ENCODE peak calls at places on chromosomes 1 and 21, in nine cellular contexts. One of them, this sample, is unnamed. For H3K27me3, the result is how much of the 10 kb centered on the place peaks cover.

GRCh38 chr1:54774820-54775498 is 10.6 kb upstream of the PARS2 start:
- DNase-seq in IMR-90: peak
- DNase-seq in HCT116: peak
- DNase-seq in GM23248: peak
- DNase-seq in mammary epithelial cell: no peak
- DNase-seq in neural progenitor cell: peak
- DNase-seq in GM23338: peak
- DNase-seq in MM.1S: peak
- DNase-seq in fibroblast of lung: peak
- DNase-seq in this sample: no peak

GRCh38 chr1:48228156-48228555 is 5.6 kb downstream of the SLC5A9 start:
- DNase-seq in GM23248: peak
- DNase-seq in mammary epithelial cell: no peak
- DNase-seq in HCT116: no peak
- DNase-seq in neural progenitor cell: peak
- DNase-seq in IMR-90: no peak
- DNase-seq in GM23338: peak
- DNase-seq in fibroblast of lung: no peak
- DNase-seq in MM.1S: no peak
- DNase-seq in this sample: no peak

GRCh38 chr1:211343607-211344334 is 17.1 kb downstream of the TRAF5 start:
- DNase-seq in fibroblast of lung: peak
- DNase-seq in GM23248: peak
- DNase-seq in MM.1S: no peak
- DNase-seq in IMR-90: peak
- DNase-seq in mammary epithelial cell: no peak
- DNase-seq in HCT116: no peak
- DNase-seq in GM23338: no peak
- DNase-seq in neural progenitor cell: no peak
- DNase-seq in this sample: no peak

GRCh38 chr1:41695118-41695517 is 210.6 kb upstream of the EDN2 start:
- DNase-seq in HCT116: no peak
- DNase-seq in mammary epithelial cell: no peak
- DNase-seq in GM23248: peak
- DNase-seq in GM23338: no peak
- DNase-seq in MM.1S: no peak
- DNase-seq in IMR-90: no peak
- DNase-seq in fibroblast of lung: no peak
- DNase-seq in neural progenitor cell: no peak
- DNase-seq in this sample: no peak

GRCh38 chr1:6460349-6461236 is 5.4 kb downstream of the TNFRSF25 start:
- DNase-seq in neural progenitor cell: no peak
- DNase-seq in GM23248: no peak
- DNase-seq in IMR-90: no peak
- DNase-seq in MM.1S: no peak
- DNase-seq in mammary epithelial cell: no peak
- DNase-seq in GM23338: no peak
- DNase-seq in HCT116: no peak
- DNase-seq in fibroblast of lung: no peak
- DNase-seq in this sample: no peak

GRCh38 chr1:87314101-87314500 is 14.6 kb upstream of the LMO4 start:
- DNase-seq in MM.1S: no peak
- DNase-seq in mammary epithelial cell: no peak
- DNase-seq in fibroblast of lung: no peak
- DNase-seq in HCT116: no peak
- DNase-seq in GM23338: no peak
- DNase-seq in neural progenitor cell: no peak
- DNase-seq in IMR-90: no peak
- DNase-seq in GM23248: no peak
- DNase-seq in this sample: no peak

GRCh38 chr21:43864806-43865470 is at the start of gene AGPAT3:
- DNase-seq in HCT116: no peak
- DNase-seq in IMR-90: no peak
- DNase-seq in mammary epithelial cell: no peak
- DNase-seq in GM23248: peak
- DNase-seq in fibroblast of lung: peak
- DNase-seq in neural progenitor cell: peak
- DNase-seq in GM23338: peak
- DNase-seq in MM.1S: peak
- DNase-seq in this sample: no peak

GRCh38 chr1:203408485-203409229 is 57.7 kb upstream of the FMOD start:
- DNase-seq in mammary epithelial cell: peak
- DNase-seq in IMR-90: peak
- DNase-seq in GM23338: no peak
- DNase-seq in fibroblast of lung: peak
- DNase-seq in MM.1S: no peak
- DNase-seq in HCT116: no peak
- DNase-seq in GM23248: peak
- DNase-seq in neural progenitor cell: no peak
- DNase-seq in this sample: no peak

GRCh38 chr1:18768086-18768485 is 91.4 kb downstream of the TAS1R2 start:
- DNase-seq in fibroblast of lung: no peak
- DNase-seq in mammary epithelial cell: no peak
- DNase-seq in IMR-90: no peak
- DNase-seq in neural progenitor cell: no peak
- DNase-seq in MM.1S: no peak
- DNase-seq in GM23338: no peak
- DNase-seq in GM23248: no peak
- DNase-seq in HCT116: no peak
- DNase-seq in this sample: no peak

GRCh38 chr1:12173631-12174121 is 6.9 kb downstream of the TNFRSF1B start:
- DNase-seq in GM23338: no peak
- DNase-seq in GM23248: no peak
- DNase-seq in MM.1S: no peak
- DNase-seq in neural progenitor cell: no peak
- DNase-seq in IMR-90: peak
- DNase-seq in HCT116: no peak
- DNase-seq in mammary epithelial cell: no peak
- DNase-seq in fibroblast of lung: no peak
- DNase-seq in this sample: no peak
- H3K27me3 ChIP-seq in GM23338: under half
- H3K27me3 ChIP-seq in GM23248: under half
- H3K27me3 ChIP-seq in MM.1S: under half
- H3K27me3 ChIP-seq in neural progenitor cell: under half
- H3K27me3 ChIP-seq in IMR-90: under half
- H3K27me3 ChIP-seq in HCT116: under half
- H3K27me3 ChIP-seq in mammary epithelial cell: under half
- H3K27me3 ChIP-seq in fibroblast of lung: under half
- H3K27me3 ChIP-seq in this sample: under half

DNA sequence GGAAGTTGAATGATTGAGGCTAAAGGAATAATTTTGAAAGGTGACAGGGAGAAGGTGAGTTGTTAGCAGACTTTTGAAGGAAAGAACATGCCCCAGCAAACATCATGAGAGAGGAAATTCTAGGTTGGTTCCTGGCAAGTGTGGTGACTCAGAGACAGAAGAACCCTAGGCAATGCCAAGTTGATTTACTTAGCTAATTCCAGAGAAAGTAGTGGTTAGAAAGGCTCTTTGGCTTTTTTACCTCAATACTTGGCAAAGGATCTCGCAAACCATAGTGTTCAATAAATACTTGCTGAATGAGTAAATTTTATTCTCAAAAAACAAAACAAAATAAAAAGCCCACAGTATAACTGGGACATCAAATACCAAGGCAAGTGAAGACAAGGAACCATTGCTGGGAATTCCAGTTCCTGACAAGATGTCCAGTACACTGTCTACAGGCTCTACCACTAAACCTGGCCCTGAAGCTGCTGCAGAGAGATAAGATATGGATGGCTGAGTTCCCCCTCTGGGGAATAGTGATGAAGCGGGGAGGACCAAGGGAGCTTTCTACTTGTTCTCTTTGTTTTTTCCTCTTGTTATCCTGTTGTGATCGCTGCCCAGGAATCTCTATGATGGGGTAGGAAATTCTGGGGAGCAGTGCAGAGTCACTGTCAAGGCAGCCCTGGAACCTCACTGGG is 48.2 kb downstream of the IL12RB2 start:
- DNase-seq in mammary epithelial cell: peak
- DNase-seq in neural progenitor cell: no peak
- DNase-seq in fibroblast of lung: peak
- DNase-seq in IMR-90: peak
- DNase-seq in HCT116: no peak
- DNase-seq in GM23248: peak
- DNase-seq in GM23338: no peak
- DNase-seq in MM.1S: no peak
- DNase-seq in this sample: peak
- H3K4me2 ChIP-seq in mammary epithelial cell: peak
- H3K4me2 ChIP-seq in neural progenitor cell: no peak
- H3K4me2 ChIP-seq in fibroblast of lung: no peak
- H3K4me2 ChIP-seq in IMR-90: no peak
- H3K4me2 ChIP-seq in HCT116: no peak
- H3K4me2 ChIP-seq in GM23248: peak
- H3K4me2 ChIP-seq in GM23338: no peak
- H3K4me2 ChIP-seq in MM.1S: no peak
- H3K4me2 ChIP-seq in this sample: peak

DNA sequence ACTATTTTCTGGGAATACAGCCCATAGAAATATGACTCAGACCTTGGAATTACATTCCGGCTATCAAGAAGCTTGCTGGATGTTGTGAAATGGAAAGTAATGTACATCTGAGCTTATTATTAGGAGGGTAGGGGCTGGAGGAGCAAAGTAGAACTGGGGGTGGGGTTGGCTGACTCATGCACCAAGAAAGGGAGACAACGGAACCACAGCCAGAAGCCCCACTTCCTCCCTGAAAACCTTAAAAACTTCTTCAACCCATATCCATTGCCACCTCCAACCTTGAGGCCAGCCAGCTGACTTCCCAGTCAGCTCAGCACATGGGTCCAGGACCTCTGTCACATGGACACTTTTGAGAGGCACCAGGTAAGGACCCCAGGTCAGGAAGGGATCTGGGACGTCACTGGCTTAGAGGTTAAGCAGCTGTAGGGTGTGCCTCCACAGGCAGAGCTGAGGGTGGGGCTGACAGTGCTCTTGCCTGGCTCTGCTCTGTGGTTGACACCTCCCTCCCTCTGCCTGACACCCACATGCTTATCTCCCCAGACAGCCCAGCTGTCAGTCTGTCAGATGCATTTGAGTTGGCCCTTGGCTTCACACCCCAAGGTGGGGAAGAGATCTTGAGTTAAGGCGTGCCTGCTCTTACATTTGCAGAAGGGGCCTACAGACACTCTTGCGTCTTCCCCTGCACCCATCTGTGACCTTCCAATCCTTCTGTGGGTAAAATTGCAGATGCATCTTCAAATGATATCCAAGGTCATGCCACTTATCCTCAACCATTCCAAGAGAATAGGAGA is 5.7 kb upstream of the ZNF683 start:
- DNase-seq in HCT116: no peak
- DNase-seq in fibroblast of lung: peak
- DNase-seq in GM23248: peak
- DNase-seq in mammary epithelial cell: peak
- DNase-seq in neural progenitor cell: no peak
- DNase-seq in MM.1S: peak
- DNase-seq in IMR-90: peak
- DNase-seq in GM23338: no peak
- DNase-seq in this sample: peak
- H3K27ac ChIP-seq in HCT116: peak
- H3K27ac ChIP-seq in fibroblast of lung: peak
- H3K27ac ChIP-seq in GM23248: peak
- H3K27ac ChIP-seq in mammary epithelial cell: peak
- H3K27ac ChIP-seq in neural progenitor cell: no peak
- H3K27ac ChIP-seq in MM.1S: no peak
- H3K27ac ChIP-seq in IMR-90: peak
- H3K27ac ChIP-seq in GM23338: no peak
- H3K27ac ChIP-seq in this sample: peak

GRCh38 chr1:34670982-34671381 is 83.9 kb upstream of the GJB5 start:
- DNase-seq in HCT116: no peak
- DNase-seq in GM23338: no peak
- DNase-seq in neural progenitor cell: no peak
- DNase-seq in MM.1S: no peak
- DNase-seq in IMR-90: no peak
- DNase-seq in mammary epithelial cell: no peak
- DNase-seq in GM23248: no peak
- DNase-seq in fibroblast of lung: no peak
- DNase-seq in this sample: no peak
- H3K27me3 ChIP-seq in HCT116: under half
- H3K27me3 ChIP-seq in GM23338: under half
- H3K27me3 ChIP-seq in neural progenitor cell: under half
- H3K27me3 ChIP-seq in MM.1S: under half
- H3K27me3 ChIP-seq in IMR-90: under half
- H3K27me3 ChIP-seq in mammary epithelial cell: under half
- H3K27me3 ChIP-seq in GM23248: under half
- H3K27me3 ChIP-seq in fibroblast of lung: under half
- H3K27me3 ChIP-seq in this sample: under half

GRCh38 chr1:115727706-115728249 is 40.7 kb downstream of the CASQ2 start:
- DNase-seq in GM23338: no peak
- DNase-seq in MM.1S: no peak
- DNase-seq in mammary epithelial cell: peak
- DNase-seq in HCT116: no peak
- DNase-seq in GM23248: peak
- DNase-seq in IMR-90: peak
- DNase-seq in fibroblast of lung: peak
- DNase-seq in neural progenitor cell: peak
- DNase-seq in this sample: no peak
- H3K4me2 ChIP-seq in GM23338: no peak
- H3K4me2 ChIP-seq in MM.1S: no peak
- H3K4me2 ChIP-seq in mammary epithelial cell: no peak
- H3K4me2 ChIP-seq in HCT116: no peak
- H3K4me2 ChIP-seq in GM23248: peak
- H3K4me2 ChIP-seq in IMR-90: peak
- H3K4me2 ChIP-seq in fibroblast of lung: peak
- H3K4me2 ChIP-seq in neural progenitor cell: no peak
- H3K4me2 ChIP-seq in this sample: no peak